ENCODE peak calls at places on chromosome 6, in four cellular contexts. G, H, Q and K are unnamed samples.

GRCh38 chr6:166499350-166500163 is 86.9 kb downstream of the RAMACL start:
- DNase-seq in H (no peak), Q (no peak), G (no peak), K (no peak)

GRCh38 chr6:111888928-111889696 is 15.9 kb upstream of the FYN start:
- DNase-seq in Q (no peak), G (peak; percentile 33), H (no peak), K (peak; percentile 34)

GRCh38 chr6:44788387-44788981 is 401.0 kb downstream of the CDC5L start:
- DNase-seq in G (no peak), Q (no peak), H (no peak), K (no peak)

GRCh38 chr6:154298297-154298696 is 58.3 kb downstream of the IPCEF1 start:
- DNase-seq in H (no peak), Q (no peak), G (no peak), K (no peak)

GRCh38 chr6:16157909-16158308 is 29.0 kb downstream of the MYLIP start:
- DNase-seq in G (no peak), Q (no peak), H (no peak), K (peak; percentile 24)

GRCh38 chr6:24858154-24858801 is 59.6 kb upstream of the ARMH2 start:
- DNase-seq in G (no peak), H (peak; percentile 42), Q (no peak), K (no peak)

GRCh38 chr6:151027295-151027747 is 161.8 kb downstream of the MTHFD1L start:
- DNase-seq in G (no peak), H (no peak), Q (no peak), K (no peak)

GRCh38 chr6:41063884-41064285 is 8.3 kb downstream of the OARD1 start:
- DNase-seq in Q (no peak), H (no peak), G (no peak), K (no peak)

GRCh38 chr6:38773338-38773737 is 58.2 kb downstream of the DNAH8 start:
- DNase-seq in Q (no peak), H (no peak), G (no peak), K (no peak)

GRCh38 chr6:87283461-87283860 is 38.9 kb upstream of the SMIM8 start:
- DNase-seq in Q (no peak), G (no peak), H (no peak), K (no peak)

GRCh38 chr6:156771047-156771446 is 6.1 kb upstream of the ARID1B start:
- DNase-seq in H (no peak), G (no peak), Q (no peak), K (no peak)

GRCh38 chr6:56241106-56241812 is 6.1 kb downstream of the COL21A1 start:
- DNase-seq in H (no peak), Q (no peak), G (no peak), K (no peak)

GRCh38 chr6:20481281-20481680 is 53.0 kb upstream of the CDKAL1 start:
- DNase-seq in Q (no peak), G (no peak), H (no peak), K (no peak)

GRCh38 chr6:20056350-20056992 is 155.8 kb downstream of the MBOAT1 start:
- DNase-seq in Q (no peak), H (no peak), G (no peak), K (no peak)

GRCh38 chr6:150464966-150465365 is 96.2 kb downstream of the IYD start:
- DNase-seq in Q (no peak), G (no peak), H (no peak), K (no peak)

GRCh38 chr6:129679758-129680157 is 30.2 kb downstream of the ARHGAP18 start:
- DNase-seq in G (no peak), H (no peak), Q (no peak), K (no peak)

GRCh38 chr6:107618672-107619071 is 128.8 kb downstream of the SOBP start:
- DNase-seq in H (no peak), Q (no peak), G (no peak), K (no peak)
- H3K27ac ChIP-seq in H (no peak overlapping the region), Q (no peak overlapping the region), G (no peak overlapping the region), K (no peak overlapping the region)

DNA sequence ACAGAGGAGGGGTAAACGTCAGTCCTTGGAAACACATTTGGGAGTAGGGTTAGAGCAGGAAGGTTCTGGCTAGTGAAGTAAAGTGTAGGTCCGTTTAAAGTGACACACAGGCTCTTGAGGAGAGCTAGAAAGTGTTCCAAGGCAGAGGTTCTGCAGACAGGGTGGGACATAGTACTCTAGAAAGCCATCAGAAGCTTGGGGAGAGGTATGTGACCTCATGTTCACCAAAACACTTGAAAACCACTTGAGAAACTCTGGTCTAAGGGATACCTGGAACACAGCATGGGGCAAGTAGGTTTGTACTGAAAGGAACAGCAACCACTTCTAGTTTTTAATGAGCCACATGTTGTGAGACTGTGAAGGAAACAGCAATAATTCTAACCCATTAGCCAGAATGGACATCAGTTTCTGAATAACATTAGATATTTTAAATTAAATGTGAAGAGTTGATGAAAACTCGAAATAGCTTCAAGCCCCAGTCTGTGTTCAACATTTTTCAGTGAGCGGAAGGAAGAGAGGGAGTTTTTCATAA is 49.0 kb downstream of the SOBP start:
- DNase-seq in G (no peak), H (no peak), Q (no peak), K (no peak)
- H3K4me1 ChIP-seq in G (peaks cover 84% of the 10 kb centered on the region), H (peaks cover 23% of the 10 kb centered on the region), Q (no peaks in the 10 kb centered on the region), K (peaks cover 75% of the 10 kb centered on the region)

DNA sequence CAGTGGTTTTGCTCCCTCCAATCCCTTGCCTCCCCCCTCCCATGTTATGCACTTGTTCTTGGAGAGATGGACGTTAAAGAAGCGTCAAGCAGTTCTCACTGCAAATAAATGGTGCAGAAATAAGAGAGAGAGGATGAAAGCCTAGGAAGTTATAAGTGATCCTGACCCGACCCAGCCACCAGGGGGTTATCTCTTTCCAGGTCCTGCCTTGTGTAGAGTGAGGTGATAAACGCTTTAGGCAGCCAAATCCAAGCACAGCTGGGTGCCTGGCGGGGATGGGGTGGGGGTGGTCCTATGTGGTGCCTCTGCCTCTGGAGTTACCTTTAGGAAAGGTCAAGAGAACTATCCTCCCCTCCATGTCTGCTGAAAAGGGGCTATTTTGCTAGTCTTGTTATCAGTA is 9.1 kb upstream of the TFAP2A start:
- DNase-seq in Q (no peak), H (no peak), G (no peak), K (no peak)
- TF ChIP-seq CTCF in Q (no peak), H (no peak), G (no peak), K (no peak)

DNA sequence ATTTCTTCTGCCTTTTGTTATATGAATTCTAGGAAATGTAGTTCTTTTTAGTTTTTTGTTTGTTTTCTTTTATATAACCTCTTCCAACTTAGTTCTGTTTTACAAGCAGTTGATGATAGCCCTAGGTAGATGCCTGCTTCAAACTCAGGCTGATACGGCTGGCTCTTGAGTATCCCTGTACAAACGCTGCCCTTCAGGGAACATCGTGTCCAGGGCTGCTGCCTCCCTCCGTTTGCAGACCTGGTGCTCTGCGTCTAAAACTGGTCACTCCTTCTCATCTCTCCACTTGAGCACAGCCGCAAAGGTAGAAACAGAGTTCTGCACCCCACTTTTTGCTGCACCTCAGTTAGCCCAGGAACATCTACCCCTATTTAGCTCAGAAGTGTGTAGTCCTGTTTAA is 310.1 kb downstream of the PRL start:
- DNase-seq in Q (no peak), G (no peak), H (no peak), K (no peak)
- H3K27ac ChIP-seq in Q (peak overlapping the region; percentile 67), G (peak overlapping the region; percentile 36), H (peak overlapping the region; percentile 69), K (peak overlapping the region; percentile 75)

GRCh38 chr6:136500414-136500813 is 49.8 kb downstream of the MAP7 start:
- DNase-seq in H (no peak), G (no peak), Q (no peak), K (no peak)

GRCh38 chr6:136501081-136501480 is 49.1 kb downstream of the MAP7 start:
- DNase-seq in H (no peak), Q (no peak), G (no peak), K (no peak)

GRCh38 chr6:136503303-136503702 is 46.9 kb downstream of the MAP7 start:
- DNase-seq in H (no peak), Q (no peak), G (no peak), K (no peak)

GRCh38 chr6:136501514-136501913 is 48.7 kb downstream of the MAP7 start:
- DNase-seq in H (no peak), Q (no peak), G (no peak), K (no peak)

GRCh38 chr6:136502791-136503190 is 47.4 kb downstream of the MAP7 start:
- DNase-seq in Q (no peak), H (no peak), G (no peak), K (no peak)
- H3K4me1 ChIP-seq in Q (no peaks in the 10 kb centered on the region), H (no peaks in the 10 kb centered on the region), G (no peaks in the 10 kb centered on the region), K (no peaks in the 10 kb centered on the region)

GRCh38 chr6:13859871-13860555 is 45.7 kb upstream of the MCUR1 start:
- DNase-seq in Q (peak; percentile 79), H (no peak), G (no peak), K (no peak)
- TF ChIP-seq CTCF in Q (no peak), H (no peak), G (no peak), K (no peak)